ENCODE peak calls at places on chromosomes 1 and 21, in six cellular contexts. Z is testis, N is A673, A is fibroblast of lung, P is fibroblast of mammary gland, R is tibial artery. B is an unnamed sample.

GRCh38 chr21:41446571-41446970 is 20.5 kb downstream of the MX1 start:
- DNase-seq in Z (no peak), R (no peak), P (no peak), N (no peak), A (no peak), B (no peak)

GRCh38 chr1:199585392-199585791 is 442.1 kb upstream of the NR5A2 start:
- DNase-seq in R (no peak), P (no peak), Z (no peak), N (no peak), A (no peak), B (no peak)

GRCh38 chr1:32967863-32968571 is 3.4 kb upstream of the RNF19B start:
- DNase-seq in R (no peak), P (peak; percentile 76), N (peak; percentile 14), Z (no peak), A (peak; percentile 14), B (no peak)

GRCh38 chr1:5373281-5373680 is 618.9 kb downstream of the NPHP4 start:
- DNase-seq in N (no peak), Z (no peak), P (no peak), A (no peak), R (no peak), B (no peak)

GRCh38 chr1:47229031-47229831 is 2.8 kb downstream of the TAL1 start:
- DNase-seq in P (no peak), A (no peak), Z (no peak), R (no peak), N (no peak), B (no peak)

GRCh38 chr1:242043165-242043564 is 44.3 kb upstream of the MAP1LC3C start:
- DNase-seq in Z (no peak), P (no peak), N (no peak), A (no peak), R (no peak), B (no peak)

GRCh38 chr1:238912148-238912547 is 474.2 kb upstream of the CHRM3 start:
- DNase-seq in A (no peak), N (no peak), Z (no peak), P (no peak), R (no peak), B (no peak)

GRCh38 chr1:193270996-193271395 is 84.6 kb upstream of the B3GALT2 start:
- DNase-seq in N (no peak), P (peak; percentile 76), A (peak; percentile 53), R (no peak), Z (no peak), B (no peak)

GRCh38 chr1:25628741-25629421 is 12.3 kb downstream of the MAN1C1 start:
- DNase-seq in R (no peak), Z (no peak), P (no peak), A (no peak), N (no peak), B (no peak)

GRCh38 chr1:25634896-25635295 is 18.3 kb downstream of the MAN1C1 start:
- DNase-seq in R (no peak), Z (no peak), A (no peak), P (no peak), N (no peak), B (no peak)

GRCh38 chr1:25626018-25626417 is 9.4 kb downstream of the MAN1C1 start:
- DNase-seq in R (no peak), N (no peak), A (no peak), Z (no peak), P (no peak), B (no peak)

GRCh38 chr1:25629836-25630235 is 13.2 kb downstream of the MAN1C1 start:
- DNase-seq in N (no peak), P (no peak), A (no peak), R (no peak), Z (no peak), B (no peak)

DNA sequence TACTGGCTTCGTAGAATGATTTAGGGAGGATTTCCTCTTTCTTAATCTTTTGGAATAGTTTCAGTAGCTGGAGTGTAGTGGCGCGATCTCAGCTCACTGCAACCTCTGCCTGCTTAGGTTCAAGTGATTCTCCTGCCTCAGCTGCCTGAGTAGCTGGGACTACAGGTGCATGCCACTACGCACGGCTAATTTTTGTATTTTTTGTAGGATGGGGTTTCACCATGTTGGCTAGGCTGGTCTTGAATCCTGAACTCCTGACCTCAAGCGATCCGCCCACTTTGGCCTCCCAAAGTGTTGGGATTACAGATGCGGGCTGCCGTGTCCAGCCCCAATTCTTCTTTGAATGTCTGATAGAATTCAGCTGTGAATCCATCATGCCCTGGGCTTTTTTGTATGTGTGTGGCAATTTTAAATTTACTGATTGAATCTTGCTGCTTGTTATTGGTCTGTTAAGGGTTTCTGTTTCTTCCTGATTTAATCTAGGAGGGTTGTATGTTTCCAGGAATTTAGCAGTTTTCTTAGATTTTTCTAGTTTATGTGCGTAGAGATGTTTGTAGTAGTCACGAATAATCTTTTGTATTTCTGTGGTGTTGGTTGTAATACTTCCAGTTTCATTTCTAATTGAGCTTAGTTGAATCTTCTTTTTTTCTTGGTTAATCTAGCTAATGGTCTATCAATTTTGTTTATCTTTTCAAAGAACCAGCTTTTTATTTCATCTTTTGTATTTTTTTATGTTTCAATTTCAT is 15.3 kb downstream of the MAN1C1 start:
- DNase-seq in Z (no peak), P (no peak), A (no peak), R (no peak), N (no peak), B (no peak)
- H3K4me3 ChIP-seq in Z (peak overlapping the region; percentile 30), P (no peak overlapping the region), A (no peak overlapping the region), R (peak overlapping the region; percentile 29), N (no peak overlapping the region), B (no peak overlapping the region)

GRCh38 chr1:69569281-69569970 is 1.7 kb downstream of the LRRC7 start:
- DNase-seq in R (no peak), Z (no peak), N (no peak), A (no peak), P (no peak), B (no peak)

GRCh38 chr1:69568435-69569280 is 936 bp downstream of the LRRC7 start:
- DNase-seq in Z (peak; percentile 15), A (no peak), R (no peak), N (no peak), P (no peak), B (no peak)

GRCh38 chr1:69572921-69573320 is 5.2 kb downstream of the LRRC7 start:
- DNase-seq in Z (no peak), P (no peak), N (no peak), A (no peak), R (no peak), B (no peak)

GRCh38 chr1:69567847-69568434 is at the start of gene LRRC7:
- DNase-seq in N (peak; percentile 38), Z (peak; percentile 28), A (no peak), R (no peak), P (no peak), B (no peak)

GRCh38 chr1:69569983-69570755 is 2.4 kb downstream of the LRRC7 start:
- DNase-seq in N (no peak), Z (no peak), P (peak; percentile 8), A (no peak), R (no peak), B (no peak)
- H3K4me3 ChIP-seq in N (no peak overlapping the region), Z (no peak overlapping the region), P (no peak overlapping the region), A (no peak overlapping the region), R (no peak overlapping the region), B (peak overlapping the region; percentile 31)

DNA sequence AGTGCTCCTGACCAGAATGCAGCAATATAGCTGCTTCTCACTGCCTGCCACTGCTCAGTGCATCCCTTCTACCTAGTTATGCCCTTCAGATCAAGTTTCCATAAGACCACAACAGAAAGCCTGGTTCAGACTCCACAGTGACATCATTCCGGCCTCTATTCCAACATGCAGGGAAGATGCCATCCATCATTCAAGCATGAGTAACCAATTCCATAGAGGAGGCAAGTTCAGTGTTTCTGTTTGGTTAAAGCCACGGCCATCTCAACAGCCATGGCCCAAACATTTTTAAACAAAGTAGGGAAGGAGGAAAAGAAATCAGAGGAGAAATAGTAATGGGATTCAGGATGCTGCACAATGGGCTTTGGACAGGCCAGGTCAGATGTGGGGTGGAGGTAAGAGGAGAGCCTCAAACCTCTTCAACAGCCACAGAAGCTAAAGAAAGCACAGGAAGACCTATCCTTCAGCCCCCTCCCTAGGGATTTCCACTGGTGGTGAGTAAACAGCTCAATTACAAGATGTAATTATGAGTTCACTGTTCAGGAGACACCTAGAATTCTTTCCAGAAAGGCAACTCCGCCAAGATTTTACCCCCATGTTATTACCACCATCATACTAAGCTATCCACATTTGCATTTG is 484.9 kb downstream of the SETD4 start:
- DNase-seq in R (no peak), P (peak; percentile 95), N (no peak), Z (no peak), A (peak; percentile 88), B (no peak)
- H3K4me3 ChIP-seq in R (no peak overlapping the region), P (no peak overlapping the region), N (no peak overlapping the region), Z (no peak overlapping the region), A (no peak overlapping the region), B (no peak overlapping the region)

GRCh38 chr1:234309243-234309597 is 64.0 kb upstream of the COA6 start:
- DNase-seq in P (no peak), A (no peak), Z (no peak), N (no peak), R (no peak), B (no peak)

GRCh38 chr1:234313171-234313570 is 60.1 kb upstream of the COA6 start:
- DNase-seq in P (no peak), Z (no peak), A (no peak), R (no peak), N (no peak), B (no peak)

GRCh38 chr1:234311414-234311813 is 61.8 kb upstream of the COA6 start:
- DNase-seq in P (no peak), Z (no peak), R (no peak), N (no peak), A (no peak), B (no peak)

GRCh38 chr1:234310460-234310817 is 62.8 kb upstream of the COA6 start:
- DNase-seq in P (no peak), Z (no peak), R (no peak), A (no peak), N (no peak), B (no peak)

GRCh38 chr1:234309598-234310459 is 63.4 kb upstream of the COA6 start:
- DNase-seq in R (peak; percentile 51), Z (peak; percentile 81), A (peak; percentile 48), P (peak; percentile 44), N (peak; percentile 69), B (peak; percentile 57)
- H3K4me3 ChIP-seq in R (peak overlapping the region; percentile 19), Z (no peak overlapping the region), A (no peak overlapping the region), P (no peak overlapping the region), N (no peak overlapping the region), B (no peak overlapping the region)

B was measured in iPS DF 6.9.